ENCODE peak calls at places on chromosomes 4 and X, in four cellular contexts. Y is WTC11, N is dorsolateral prefrontal cortex, U is heart left ventricle. G is an unnamed sample.
A peak's percentile ranks its signal among the peaks of the same experiment; 100 is the strongest.

GRCh38 chrX:46686003-46686645 is 72.8 kb downstream of the SLC9A7 start:
- DNase-seq in N (no peak), U (no peak), Y (peak; percentile 22), G (peak; percentile 23)

GRCh38 chrX:54089191-54089590 is 44.9 kb upstream of the PHF8 start:
- DNase-seq in U (no peak), N (no peak), Y (no peak), G (no peak)

GRCh38 chrX:37846141-37846540 is 1.2 kb downstream of the DYNLT3 start:
- DNase-seq in Y (no peak), U (no peak), N (no peak), G (no peak)

GRCh38 chr4:93409035-93409434 is 419.5 kb upstream of the ATOH1 start:
- DNase-seq in Y (no peak), N (no peak), U (no peak), G (no peak)

GRCh38 chr4:122901621-122902020 is 20.8 kb downstream of the NUDT6 start:
- DNase-seq in N (no peak), Y (no peak), U (no peak), G (no peak)

GRCh38 chr4:132982151-132982550 is 166.9 kb upstream of the PCDH10 start:
- DNase-seq in N (no peak), U (no peak), Y (no peak), G (no peak)

GRCh38 chr4:174023641-174024040 is 259.8 kb downstream of the FBXO8 start:
- DNase-seq in U (no peak), Y (no peak), N (no peak), G (no peak)

GRCh38 chr4:138308421-138308820 is 66.3 kb upstream of the SLC7A11 start:
- DNase-seq in Y (no peak), N (no peak), U (no peak), G (no peak)

GRCh38 chr4:43757147-43757546 is 691.5 kb downstream of the KCTD8 start:
- DNase-seq in Y (no peak), U (no peak), N (no peak), G (no peak)

GRCh38 chr4:57182132-57182874 is 72.1 kb upstream of the IGFBP7 start:
- DNase-seq in U (peak; percentile 76), N (peak; percentile 89), Y (no peak), G (no peak)

GRCh38 chrX:42241421-42241820 is 318.1 kb upstream of the CASK start:
- DNase-seq in N (no peak), U (no peak), Y (no peak), G (no peak)

GRCh38 chr4:26150948-26151347 is 169.9 kb upstream of the RBPJ start:
- DNase-seq in Y (no peak), N (no peak), U (no peak), G (no peak)

GRCh38 chr4:185853841-185854240 is 41.8 kb upstream of the SORBS2 start:
- DNase-seq in N (no peak), U (no peak), Y (no peak), G (no peak)

GRCh38 chrX:96906741-96907140 is 23.0 kb downstream of the RPA4 start:
- DNase-seq in U (no peak), Y (no peak), N (no peak), G (no peak)

GRCh38 chrX:38798956-38799355 is 2.3 kb upstream of the MID1IP1 start:
- DNase-seq in Y (no peak), U (no peak), N (no peak), G (no peak)

GRCh38 chrX:22247169-22247568 is 25.5 kb upstream of the CBLL2 start:
- DNase-seq in N (no peak), U (no peak), Y (no peak), G (no peak)

GRCh38 chr4:118076958-118077766 is 42.9 kb downstream of the NDST3 start:
- DNase-seq in U (no peak), Y (peak; percentile 57), N (no peak), G (no peak)

GRCh38 chr4:77236806-77237205 is 79.8 kb downstream of the CCNG2 start:
- DNase-seq in N (no peak), Y (no peak), U (no peak), G (no peak)

GRCh38 chr4:42609051-42609450 is 47.9 kb downstream of the ATP8A1 start:
- DNase-seq in Y (no peak), U (no peak), N (no peak), G (no peak)

GRCh38 chr4:140083320-140083719 is 70.7 kb downstream of the MAML3 start:
- DNase-seq in Y (no peak), U (no peak), N (no peak), G (no peak)

GRCh38 chrX:99353412-99353811 is 1056.7 kb downstream of the PCDH19 start:
- DNase-seq in N (no peak), Y (no peak), U (no peak), G (no peak)

GRCh38 chr4:2075171-2075986 is 16.3 kb downstream of the NAT8L start:
- DNase-seq in N (no peak), Y (no peak), U (peak; percentile 14), G (no peak)

GRCh38 chr4:11451720-11452119 is 23.0 kb upstream of the HS3ST1 start:
- DNase-seq in N (no peak), Y (no peak), U (no peak), G (no peak)

GRCh38 chr4:74516321-74516720 is 71.4 kb downstream of the AREG start:
- DNase-seq in Y (no peak), U (no peak), N (no peak), G (no peak)

GRCh38 chr4:10893417-10893816 is 208.8 kb upstream of the CLNK start:
- DNase-seq in Y (no peak), U (no peak), N (no peak), G (peak; percentile 13)

GRCh38 chrX:17812763-17813162 is 48.3 kb downstream of the RAI2 start:
- DNase-seq in U (no peak), N (no peak), Y (no peak), G (no peak)

GRCh38 chr4:73068496-73069337 is 799 bp downstream of the COX18 start:
- DNase-seq in Y (no peak), U (no peak), N (no peak), G (no peak)

GRCh38 chrX:132266583-132267355 is 47.5 kb upstream of the RAP2C start:
- DNase-seq in N (no peak), U (no peak), Y (no peak), G (no peak)

GRCh38 chr4:22463179-22463578 is 52.7 kb downstream of the ADGRA3 start:
- DNase-seq in U (no peak), Y (peak; percentile 33), N (no peak), G (no peak)

GRCh38 chr4:142703694-142704309 is 142.3 kb downstream of the INPP4B start:
- DNase-seq in U (no peak), N (no peak), Y (no peak), G (no peak)

GRCh38 chrX:69088171-69088938 is 76.9 kb downstream of the PJA1 start:
- DNase-seq in N (no peak), U (no peak), Y (no peak), G (no peak)

GRCh38 chrX:19089555-19090040 is 32.7 kb downstream of the ADGRG2 start:
- DNase-seq in Y (no peak), N (no peak), U (no peak), G (no peak)

GRCh38 chr4:4948370-4948769 is 70.9 kb downstream of the CYTL1 start:
- DNase-seq in U (no peak), N (no peak), Y (no peak), G (no peak)

GRCh38 chrX:137040113-137040794 is 6.5 kb upstream of the GPR101 start:
- DNase-seq in U (no peak), N (no peak), Y (no peak), G (no peak)

GRCh38 chrX:137041329-137041728 is 7.5 kb upstream of the GPR101 start:
- DNase-seq in Y (no peak), U (no peak), N (no peak), G (no peak)

GRCh38 chrX:137044893-137045292 is 11.1 kb upstream of the GPR101 start:
- DNase-seq in Y (no peak), N (no peak), U (no peak), G (no peak)

GRCh38 chrX:137043736-137044135 is 9.9 kb upstream of the GPR101 start:
- DNase-seq in U (no peak), N (no peak), Y (no peak), G (no peak)
- TF ChIP-seq CTCF in U (no peak), N (no peak), Y (no peak), G (no peak)

GRCh38 chr4:968221-968620 is 5.1 kb downstream of the DGKQ start:
- DNase-seq in U (peak; percentile 56), Y (no peak), N (no peak), G (no peak)

GRCh38 chr4:966266-967112 is 6.9 kb downstream of the DGKQ start:
- DNase-seq in N (no peak), Y (no peak), U (peak; percentile 60), G (no peak)

GRCh38 chr4:965766-966134 is 7.6 kb downstream of the DGKQ start:
- DNase-seq in N (no peak), Y (no peak), U (peak; percentile 54), G (peak; percentile 10)

GRCh38 chr4:968621-969394 is 4.6 kb downstream of the DGKQ start:
- DNase-seq in U (peak; percentile 62), N (no peak), Y (no peak), G (no peak)

DNA sequence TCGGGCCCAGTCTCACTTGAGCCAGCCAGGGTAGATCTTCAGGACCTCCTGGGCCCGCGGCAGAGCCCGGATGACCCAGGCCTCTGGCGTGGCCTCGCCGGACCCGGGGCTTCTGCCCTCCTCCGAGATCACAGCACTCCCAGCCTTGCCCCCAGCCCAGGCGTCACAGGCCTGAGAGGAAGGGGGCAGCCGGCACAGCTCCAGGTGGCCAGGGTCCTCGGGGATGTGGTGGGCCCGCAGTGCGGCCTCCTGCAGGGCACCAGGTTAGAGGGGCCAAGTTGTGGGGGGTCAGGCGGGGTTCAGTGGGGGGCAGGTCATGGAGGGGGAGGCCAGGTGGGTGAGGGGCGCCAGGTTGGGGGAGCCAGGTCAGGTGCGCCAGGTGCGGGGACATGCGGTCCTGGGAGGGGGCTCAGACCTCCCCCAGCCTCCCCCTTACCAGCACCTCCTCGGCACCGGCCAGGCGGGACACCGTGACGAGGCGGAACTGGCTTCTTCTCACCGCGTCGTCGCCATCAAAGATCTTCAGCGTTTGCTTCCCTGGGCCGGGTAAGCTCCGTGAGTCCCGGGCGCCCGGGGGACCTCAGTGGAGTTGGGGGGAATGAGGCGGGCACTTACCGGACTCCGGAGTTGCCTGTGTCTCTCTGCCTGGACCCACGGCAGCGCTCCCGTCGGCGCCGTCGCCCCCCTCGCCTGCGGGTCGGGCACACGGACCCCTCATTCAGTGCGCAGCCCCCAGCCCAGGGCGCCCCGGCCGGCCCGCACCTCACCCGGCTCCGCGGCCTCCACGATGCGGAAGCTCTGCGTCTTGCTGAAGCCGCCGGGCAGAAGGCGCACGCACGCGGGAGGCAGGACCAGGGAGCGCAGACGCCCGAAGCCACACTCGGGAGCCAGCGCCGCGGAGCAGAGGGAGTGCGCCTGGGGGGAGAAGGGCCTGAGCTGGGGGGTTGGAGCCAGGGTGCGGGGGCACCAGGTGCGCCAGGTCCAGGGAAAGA is 6.0 kb downstream of the DGKQ start:
- DNase-seq in Y (peak; percentile 47), U (peak; percentile 62), N (no peak), G (peak; percentile 62)
- TF ChIP-seq CTCF in Y (no peak), U (no peak), N (no peak), G (no peak)

DNA sequence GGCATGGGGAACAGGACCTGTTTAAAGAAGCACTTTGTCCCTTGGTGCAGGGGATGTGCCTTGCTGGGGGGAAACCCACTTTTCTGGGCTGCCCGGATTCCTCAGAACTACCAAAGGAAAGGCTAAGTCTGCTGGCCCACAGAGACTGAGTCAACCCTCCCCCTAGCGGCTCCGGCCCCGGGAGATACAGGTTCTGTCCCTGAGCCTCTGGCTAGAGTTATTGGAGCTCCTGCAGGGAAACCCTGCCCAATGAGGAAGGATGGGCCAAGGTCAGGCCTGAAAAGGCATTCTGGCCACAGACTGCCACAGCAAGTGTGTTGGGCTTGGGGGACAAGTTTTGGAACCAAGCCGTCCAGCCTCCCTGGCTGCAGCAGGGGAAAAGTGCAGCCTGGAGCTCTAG is 490.9 kb upstream of the ACTRT1 start:
- DNase-seq in N (no peak), Y (no peak), U (no peak), G (no peak)
- TF ChIP-seq CTCF in N (no peak), Y (no peak), U (no peak), G (no peak)

GRCh38 chr4:107034091-107034698 is 1.9 kb downstream of the DKK2 start:
- DNase-seq in U (peak; percentile 51), Y (peak; percentile 63), N (peak; percentile 69), G (peak; percentile 76)
- TF ChIP-seq CTCF in U (peak; percentile 25), Y (no peak), N (peak; percentile 44), G (no peak)

G was measured in glutamatergic neuron.